ENCODE peak calls at places on chromosomes 11 and 22, in seven cellular contexts. V is fibroblast of mammary gland, X is colonic mucosa, R is esophagus muscularis mucosa, N is cardiac muscle cell, M is nephron progenitor cell, Q is thoracic aorta. G is an unnamed sample.

GRCh38 chr11:9076046-9076445 is 15.4 kb downstream of the SCUBE2 start:
- DNase-seq in Q (no peak), X (no peak), M (no peak), R (no peak), V (no peak), N (no peak), G (peak)

GRCh38 chr11:72970557-72971118 is 156.4 kb downstream of the ATG16L2 start:
- DNase-seq in X (no peak), M (no peak), N (no peak), Q (no peak), R (no peak), V (peak), G (no peak)

GRCh38 chr22:22076361-22076760 is 93.8 kb upstream of the TOP3B start:
- DNase-seq in N (no peak), M (no peak), V (no peak), X (no peak), R (no peak), Q (no peak), G (peak)

GRCh38 chr11:76787911-76788596 is 4.9 kb downstream of the TSKU start:
- DNase-seq in N (no peak), M (no peak), V (peak), R (no peak), X (peak), Q (no peak), G (no peak)

GRCh38 chr11:76654310-76654851 is 16.2 kb downstream of the LRRC32 start:
- DNase-seq in V (peak), X (peak), N (no peak), M (no peak), Q (no peak), R (no peak), G (no peak)

GRCh38 chr11:60914620-60915249 is 777 bp downstream of the TMEM109 start:
- DNase-seq in Q (no peak), X (peak), M (no peak), V (peak), R (no peak), N (peak), G (no peak)

GRCh38 chr11:28146123-28146751 is 38.0 kb downstream of the METTL15 start:
- DNase-seq in Q (no peak), R (no peak), M (no peak), V (peak), X (no peak), N (no peak), G (no peak)

GRCh38 chr11:91997178-91997577 is 227.4 kb upstream of the FAT3 start:
- DNase-seq in R (no peak), M (no peak), N (no peak), V (no peak), Q (no peak), X (no peak), G (no peak)

GRCh38 chr11:124441519-124441918 is 4.0 kb downstream of the OR8B8 start:
- DNase-seq in N (no peak), M (no peak), V (no peak), Q (no peak), X (no peak), R (no peak), G (no peak)

GRCh38 chr11:119992171-119993051 is 145.5 kb downstream of the TRIM29 start:
- DNase-seq in V (no peak), X (no peak), N (no peak), Q (no peak), R (no peak), M (no peak), G (no peak)

GRCh38 chr11:61361237-61361636 is 445 bp downstream of the CYB561A3 start:
- DNase-seq in V (no peak), N (no peak), X (no peak), R (no peak), M (no peak), Q (no peak), G (no peak)

GRCh38 chr11:69173925-69174591 is 18.3 kb downstream of the SMIM38 start:
- DNase-seq in M (no peak), V (no peak), N (no peak), R (no peak), Q (no peak), X (no peak), G (no peak)

GRCh38 chr11:39617971-39618370 is 1841.5 kb downstream of the LRRC4C start:
- DNase-seq in N (no peak), X (no peak), R (no peak), Q (no peak), V (no peak), M (no peak), G (no peak)

GRCh38 chr11:122853971-122854446 is 15.7 kb downstream of the CRTAM start:
- DNase-seq in M (peak), N (peak), R (no peak), Q (no peak), X (peak), V (peak), G (no peak)

GRCh38 chr11:111327908-111328624 is 29.7 kb downstream of the POU2AF3 start:
- DNase-seq in R (no peak), N (peak), X (no peak), V (no peak), Q (no peak), M (no peak), G (no peak)

GRCh38 chr11:60782393-60783140 is 2.6 kb upstream of the MS4A10 start:
- DNase-seq in Q (no peak), M (no peak), N (no peak), V (no peak), R (no peak), X (no peak), G (no peak)

GRCh38 chr11:87173185-87174039 is 135.7 kb downstream of the TMEM135 start:
- DNase-seq in V (peak), M (no peak), X (no peak), R (no peak), Q (no peak), N (no peak), G (no peak)

GRCh38 chr22:44550666-44551491 is 52.8 kb upstream of the RTL6 start:
- DNase-seq in V (peak), X (peak), M (no peak), R (no peak), Q (no peak), N (no peak), G (no peak)

GRCh38 chr22:37623075-37624016 is 14.7 kb downstream of the GGA1 start:
- DNase-seq in X (peak), M (peak), Q (no peak), V (peak), R (no peak), N (peak), G (peak)

GRCh38 chr11:76838422-76839068 is 22.2 kb upstream of the ACER3 start:
- DNase-seq in V (peak), M (peak), Q (no peak), N (peak), X (peak), R (no peak), G (no peak)

GRCh38 chr22:20178075-20178921 is 27.4 kb upstream of the CCDC188 start:
- DNase-seq in N (no peak), V (no peak), M (no peak), R (no peak), Q (no peak), X (no peak), G (no peak)

GRCh38 chr11:10693509-10694071 is at the start of gene IRAG1:
- DNase-seq in X (peak), V (peak), R (no peak), Q (peak), M (peak), N (peak), G (peak)

GRCh38 chr11:134409552-134410429 is 2.3 kb downstream of the B3GAT1 start:
- DNase-seq in M (no peak), N (no peak), R (no peak), Q (no peak), X (no peak), V (no peak), G (no peak)

GRCh38 chr11:11510939-11511338 is 110.9 kb downstream of the GALNT18 start:
- DNase-seq in N (no peak), X (no peak), M (peak), V (no peak), Q (no peak), R (no peak), G (no peak)

GRCh38 chr11:128326791-128327190 is 260.6 kb downstream of the ETS1 start:
- DNase-seq in N (no peak), R (no peak), M (no peak), X (no peak), Q (no peak), V (no peak), G (no peak)

GRCh38 chr11:11387201-11387600 is 34.2 kb upstream of the CSNK2A3 start:
- DNase-seq in R (no peak), V (no peak), M (no peak), X (no peak), N (no peak), Q (no peak), G (no peak)

GRCh38 chr22:22748297-22748743 is 103.9 kb downstream of the GGTLC2 start:
- DNase-seq in Q (no peak), V (peak), X (peak), N (no peak), M (peak), R (no peak), G (peak)

GRCh38 chr22:22670076-22670795 is 25.8 kb downstream of the GGTLC2 start:
- DNase-seq in M (no peak), Q (no peak), R (no peak), X (no peak), N (no peak), V (no peak), G (no peak)

GRCh38 chr22:20430101-20430640 is 7.5 kb downstream of the SCARF2 start:
- DNase-seq in V (no peak), X (no peak), R (no peak), M (no peak), N (no peak), Q (no peak), G (no peak)

GRCh38 chr22:23829845-23830372 is 8.9 kb downstream of the DERL3 start:
- DNase-seq in M (no peak), N (no peak), Q (no peak), V (peak), R (no peak), X (no peak), G (no peak)

GRCh38 chr22:50286275-50286674 is 16.1 kb upstream of the MAPK11 start:
- DNase-seq in R (no peak), X (no peak), M (no peak), V (no peak), N (no peak), Q (no peak), G (no peak)

GRCh38 chr11:62611705-62612365 is 740 bp downstream of the EML3 start:
- DNase-seq in M (peak), V (peak), N (no peak), Q (no peak), X (peak), R (no peak), G (no peak)

GRCh38 chr22:26667140-26667539 is 9.8 kb downstream of the MIAT start:
- DNase-seq in M (no peak), R (no peak), V (no peak), N (no peak), X (no peak), Q (no peak), G (no peak)

GRCh38 chr11:96098511-96099241 is 174.8 kb upstream of the MTMR2 start:
- DNase-seq in X (peak), N (no peak), Q (no peak), V (peak), R (no peak), M (no peak), G (no peak)

GRCh38 chr22:43004362-43005035 is 10.4 kb downstream of the PACSIN2 start:
- DNase-seq in V (peak), M (no peak), R (no peak), N (no peak), X (peak), Q (no peak), G (no peak)

GRCh38 chr11:1705121-1706052 is 8.4 kb downstream of the KRTAP5-6 start:
- DNase-seq in M (no peak), X (peak), N (no peak), R (no peak), Q (no peak), V (no peak), G (no peak)

GRCh38 chr11:128888034-128888985 is 2.8 kb upstream of the KCNJ5 start:
- DNase-seq in M (no peak), V (no peak), Q (no peak), X (no peak), N (no peak), R (no peak), G (no peak)

GRCh38 chr11:56659755-56660154 is 3.7 kb upstream of the OR5AR1 start:
- DNase-seq in Q (no peak), V (no peak), N (no peak), R (no peak), M (no peak), X (no peak), G (no peak)

DNA sequence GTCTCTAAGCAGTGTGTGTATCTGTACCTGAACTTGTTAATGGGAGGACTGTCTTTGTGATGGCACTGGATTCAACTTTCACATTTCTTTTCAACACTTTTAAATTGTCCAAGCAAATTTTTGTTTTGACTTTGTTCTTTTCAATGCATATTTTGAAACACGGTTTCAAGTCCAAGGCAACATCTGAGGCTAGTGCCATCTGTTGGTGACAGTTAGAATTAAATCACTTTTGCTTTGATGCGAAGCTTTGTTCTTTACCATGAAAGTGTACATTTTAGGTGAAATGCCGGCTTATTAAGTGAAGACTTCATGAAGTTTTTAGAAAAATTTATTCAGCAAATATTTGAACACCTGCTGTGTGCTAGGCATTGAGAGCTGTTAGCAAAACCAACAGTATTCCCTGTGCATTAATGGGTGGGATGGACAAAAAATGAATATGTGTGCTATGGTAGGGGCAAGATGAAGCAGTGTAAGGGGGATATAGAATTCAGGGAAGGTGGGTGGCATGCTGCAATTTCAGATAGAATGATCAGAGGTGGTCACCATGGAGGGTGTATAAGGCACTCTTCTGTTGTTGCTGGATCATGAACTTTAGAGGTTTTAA is 70.2 kb downstream of the DDX10 start:
- DNase-seq in X (no peak), Q (no peak), R (no peak), N (peak), V (peak), M (no peak), G (no peak)
- TF ChIP-seq CTCF in X (peak), Q (peak), R (no peak), N (peak), V (peak), M (peak), G (peak)

DNA sequence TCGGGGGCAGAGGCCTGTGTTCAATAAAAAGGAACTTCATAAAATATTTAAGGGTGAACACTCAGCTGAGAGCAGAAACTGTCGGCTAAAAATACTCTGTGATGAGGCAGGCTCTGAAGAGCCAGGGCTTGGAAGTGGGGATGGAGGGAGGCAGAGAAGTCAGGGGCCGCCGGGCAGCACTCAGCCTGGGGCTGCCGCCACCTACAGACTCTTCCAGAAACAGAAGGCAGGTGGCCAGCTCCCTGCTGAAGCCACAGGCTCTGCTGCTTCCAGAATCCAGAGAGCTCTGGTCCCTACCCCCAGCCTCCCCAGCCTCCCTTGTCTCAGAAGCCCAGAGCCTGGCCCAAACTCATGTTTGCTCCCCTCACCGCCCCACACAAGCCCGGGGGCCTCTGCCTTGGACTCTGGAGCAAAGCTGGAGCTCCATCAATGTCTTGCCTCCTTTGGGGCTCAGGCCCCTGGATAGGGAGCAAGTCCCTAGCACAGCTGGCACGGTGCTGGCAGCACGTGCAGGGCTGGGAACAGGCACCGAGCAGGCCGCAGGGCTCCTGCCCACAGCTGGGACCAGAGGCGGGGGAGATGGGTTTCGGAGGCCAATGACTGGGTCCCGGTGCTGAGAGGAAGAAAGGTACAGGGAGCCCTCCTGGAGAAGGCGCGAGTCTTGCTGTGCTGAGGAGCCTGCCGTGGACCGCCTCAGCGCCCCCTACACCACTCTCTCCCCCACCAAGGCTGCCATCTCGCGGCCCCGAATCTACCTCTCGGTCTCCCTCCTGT is 8.2 kb downstream of the LRFN4 start:
- DNase-seq in X (no peak), V (no peak), R (no peak), N (peak), M (no peak), Q (no peak), G (no peak)
- TF ChIP-seq CTCF in X (no peak), V (no peak), R (no peak), N (no peak), M (no peak), Q (no peak), G (no peak)

DNA sequence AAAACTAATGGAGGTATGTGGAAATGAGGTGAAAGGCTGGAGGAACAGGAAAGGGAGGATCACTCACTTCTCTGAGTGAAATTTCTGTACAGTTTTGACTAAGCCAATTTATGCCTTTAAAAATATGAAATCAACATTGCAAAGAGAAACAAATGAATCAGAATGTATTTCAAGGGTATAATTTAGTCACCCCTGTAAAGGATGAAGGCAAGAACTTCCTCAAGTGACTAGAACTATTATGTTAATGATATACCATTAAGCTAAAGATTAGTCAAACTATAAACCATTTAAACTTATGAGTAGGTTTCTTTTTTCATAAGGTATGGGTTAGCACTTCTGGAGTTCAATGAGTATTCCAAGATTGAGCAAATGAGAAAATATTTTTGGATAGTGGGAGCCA is 184.5 kb upstream of the CHORDC1 start:
- DNase-seq in N (no peak), X (no peak), M (no peak), Q (no peak), V (no peak), R (no peak), G (no peak)
- TF ChIP-seq CTCF in N (no peak), X (no peak), M (no peak), Q (no peak), V (no peak), R (no peak), G (no peak)

GRCh38 chr11:18493310-18493709 is 33.4 kb downstream of the TSG101 start:
- DNase-seq in R (no peak), M (no peak), X (no peak), N (no peak), Q (no peak), V (no peak), G (no peak)

GRCh38 chr11:18490319-18490718 is 34.7 kb downstream of the LDHAL6A start:
- DNase-seq in Q (no peak), N (no peak), R (no peak), M (no peak), X (no peak), V (peak), G (no peak)

GRCh38 chr11:18492888-18493287 is 33.9 kb downstream of the TSG101 start:
- DNase-seq in N (peak), X (no peak), R (no peak), V (peak), M (no peak), Q (no peak), G (no peak)

GRCh38 chr11:18491924-18492323 is 34.8 kb downstream of the TSG101 start:
- DNase-seq in R (no peak), M (no peak), V (peak), N (no peak), Q (no peak), X (no peak), G (no peak)

DNA sequence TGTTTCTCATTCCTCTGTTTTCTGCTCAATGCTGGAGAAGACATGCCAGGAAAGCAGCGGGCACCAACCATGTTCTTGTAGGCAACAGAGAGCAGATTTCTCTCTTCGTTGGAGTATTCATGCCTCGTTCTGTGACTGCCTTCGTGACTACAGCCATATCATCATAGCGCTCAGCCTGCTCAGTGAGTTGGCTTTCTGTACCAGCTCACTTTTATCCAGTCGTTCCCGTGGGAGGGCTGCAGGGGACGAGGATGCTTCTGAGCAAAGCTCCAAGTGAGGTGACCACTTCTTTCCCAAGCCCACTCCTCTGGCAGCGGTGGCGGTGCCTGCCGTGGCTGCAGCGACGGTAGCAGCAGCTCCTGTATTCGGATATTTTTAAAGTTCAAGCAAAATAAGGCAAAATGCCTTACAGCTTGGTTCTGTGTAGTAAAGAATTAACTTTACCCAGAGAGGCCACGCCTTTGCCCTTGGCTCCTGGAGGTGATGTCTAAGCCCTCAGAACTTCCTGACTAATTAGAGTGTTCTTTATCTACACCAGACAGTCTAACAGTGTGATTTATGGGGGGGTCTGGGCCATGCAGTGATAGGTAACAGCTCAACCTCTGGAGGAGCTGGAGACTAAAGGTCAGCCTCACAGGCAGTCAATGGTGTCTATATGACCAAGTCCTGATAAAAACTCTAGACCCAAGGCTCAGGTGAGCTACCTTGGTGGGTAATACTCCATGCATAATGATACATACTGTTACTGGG is 35.3 kb downstream of the LDHAL6A start:
- DNase-seq in N (no peak), Q (no peak), V (no peak), M (peak), R (no peak), X (peak), G (no peak)
- TF ChIP-seq CTCF in N (no peak), Q (no peak), V (no peak), M (no peak), R (no peak), X (no peak), G (no peak)

GRCh38 chr11:251550-251949 is 14.8 kb downstream of the PSMD13 start:
- DNase-seq in Q (no peak), N (no peak), M (no peak), X (no peak), R (no peak), V (no peak), G (peak)
- TF ChIP-seq CTCF in Q (no peak), N (no peak), M (no peak), X (no peak), R (no peak), V (no peak), G (no peak)

G was measured in osteocyte.